ENCODE peak calls at places on chromosomes 4 and X, in nine cellular contexts. One of them, this sample, is unnamed.

GRCh38 chr4:181140037-181140603 is 1103.1 kb upstream of the TENM3 start:
- DNase-seq in Ammon's horn: no peak
- DNase-seq in posterior cingulate gyrus: no peak
- DNase-seq in GM12865: no peak
- DNase-seq in tibial artery: no peak
- DNase-seq in AG08396: no peak
- DNase-seq in activated CD4-positive, alpha-beta T cell treated with anti-CD3 and anti-CD28 coated beads for 24 hours: no peak
- DNase-seq in astrocyte of the cerebellum: peak
- DNase-seq in naive thymus-derived CD8-positive, alpha-beta T cell: no peak
- DNase-seq in this sample: no peak

GRCh38 chr4:66906314-66906713 is 639.0 kb downstream of the CENPC start:
- DNase-seq in AG08396: no peak
- DNase-seq in activated CD4-positive, alpha-beta T cell treated with anti-CD3 and anti-CD28 coated beads for 24 hours: no peak
- DNase-seq in Ammon's horn: no peak
- DNase-seq in tibial artery: no peak
- DNase-seq in GM12865: no peak
- DNase-seq in posterior cingulate gyrus: no peak
- DNase-seq in astrocyte of the cerebellum: no peak
- DNase-seq in naive thymus-derived CD8-positive, alpha-beta T cell: no peak
- DNase-seq in this sample: no peak

GRCh38 chr4:26020083-26020668 is 106.2 kb downstream of the SMIM20 start:
- DNase-seq in Ammon's horn: no peak
- DNase-seq in naive thymus-derived CD8-positive, alpha-beta T cell: no peak
- DNase-seq in GM12865: no peak
- DNase-seq in AG08396: no peak
- DNase-seq in astrocyte of the cerebellum: no peak
- DNase-seq in posterior cingulate gyrus: no peak
- DNase-seq in tibial artery: no peak
- DNase-seq in activated CD4-positive, alpha-beta T cell treated with anti-CD3 and anti-CD28 coated beads for 24 hours: no peak
- DNase-seq in this sample: no peak

GRCh38 chrX:10582945-10583344 is 37.4 kb downstream of the MID1 start:
- DNase-seq in posterior cingulate gyrus: no peak
- DNase-seq in naive thymus-derived CD8-positive, alpha-beta T cell: no peak
- DNase-seq in Ammon's horn: no peak
- DNase-seq in GM12865: no peak
- DNase-seq in tibial artery: no peak
- DNase-seq in AG08396: peak
- DNase-seq in astrocyte of the cerebellum: no peak
- DNase-seq in activated CD4-positive, alpha-beta T cell treated with anti-CD3 and anti-CD28 coated beads for 24 hours: no peak
- DNase-seq in this sample: no peak

GRCh38 chr4:164383187-164384181 is 370.4 kb upstream of the SMIM31 start:
- DNase-seq in activated CD4-positive, alpha-beta T cell treated with anti-CD3 and anti-CD28 coated beads for 24 hours: no peak
- DNase-seq in GM12865: no peak
- DNase-seq in tibial artery: peak
- DNase-seq in posterior cingulate gyrus: peak
- DNase-seq in astrocyte of the cerebellum: peak
- DNase-seq in naive thymus-derived CD8-positive, alpha-beta T cell: no peak
- DNase-seq in Ammon's horn: peak
- DNase-seq in AG08396: no peak
- DNase-seq in this sample: no peak

GRCh38 chrX:40299502-40300118 is 201.9 kb upstream of the BCOR start:
- DNase-seq in Ammon's horn: no peak
- DNase-seq in astrocyte of the cerebellum: no peak
- DNase-seq in activated CD4-positive, alpha-beta T cell treated with anti-CD3 and anti-CD28 coated beads for 24 hours: no peak
- DNase-seq in naive thymus-derived CD8-positive, alpha-beta T cell: no peak
- DNase-seq in GM12865: peak
- DNase-seq in AG08396: no peak
- DNase-seq in tibial artery: no peak
- DNase-seq in posterior cingulate gyrus: no peak
- DNase-seq in this sample: no peak

GRCh38 chrX:48721916-48722315 is 25.4 kb downstream of the SUV39H1 start:
- DNase-seq in Ammon's horn: no peak
- DNase-seq in tibial artery: no peak
- DNase-seq in AG08396: no peak
- DNase-seq in naive thymus-derived CD8-positive, alpha-beta T cell: no peak
- DNase-seq in GM12865: no peak
- DNase-seq in astrocyte of the cerebellum: no peak
- DNase-seq in posterior cingulate gyrus: no peak
- DNase-seq in activated CD4-positive, alpha-beta T cell treated with anti-CD3 and anti-CD28 coated beads for 24 hours: no peak
- DNase-seq in this sample: no peak

GRCh38 chr4:99998062-99998880 is 48.2 kb upstream of the H2AZ1 start:
- DNase-seq in naive thymus-derived CD8-positive, alpha-beta T cell: no peak
- DNase-seq in GM12865: peak
- DNase-seq in AG08396: peak
- DNase-seq in astrocyte of the cerebellum: peak
- DNase-seq in Ammon's horn: peak
- DNase-seq in posterior cingulate gyrus: no peak
- DNase-seq in activated CD4-positive, alpha-beta T cell treated with anti-CD3 and anti-CD28 coated beads for 24 hours: no peak
- DNase-seq in tibial artery: no peak
- DNase-seq in this sample: peak

GRCh38 chrX:110394653-110395052 is 36.0 kb downstream of the RTL9 start:
- DNase-seq in posterior cingulate gyrus: no peak
- DNase-seq in tibial artery: no peak
- DNase-seq in Ammon's horn: no peak
- DNase-seq in naive thymus-derived CD8-positive, alpha-beta T cell: no peak
- DNase-seq in GM12865: no peak
- DNase-seq in AG08396: no peak
- DNase-seq in activated CD4-positive, alpha-beta T cell treated with anti-CD3 and anti-CD28 coated beads for 24 hours: no peak
- DNase-seq in astrocyte of the cerebellum: no peak
- DNase-seq in this sample: no peak

GRCh38 chrX:119647552-119648420 is 41.6 kb upstream of the NKRF start:
- DNase-seq in posterior cingulate gyrus: no peak
- DNase-seq in tibial artery: no peak
- DNase-seq in AG08396: no peak
- DNase-seq in astrocyte of the cerebellum: no peak
- DNase-seq in GM12865: peak
- DNase-seq in naive thymus-derived CD8-positive, alpha-beta T cell: no peak
- DNase-seq in Ammon's horn: no peak
- DNase-seq in activated CD4-positive, alpha-beta T cell treated with anti-CD3 and anti-CD28 coated beads for 24 hours: peak
- DNase-seq in this sample: no peak

GRCh38 chrX:110178179-110178865 is 139.6 kb downstream of the AMMECR1 start:
- DNase-seq in Ammon's horn: no peak
- DNase-seq in GM12865: no peak
- DNase-seq in activated CD4-positive, alpha-beta T cell treated with anti-CD3 and anti-CD28 coated beads for 24 hours: no peak
- DNase-seq in posterior cingulate gyrus: no peak
- DNase-seq in AG08396: no peak
- DNase-seq in tibial artery: no peak
- DNase-seq in astrocyte of the cerebellum: no peak
- DNase-seq in naive thymus-derived CD8-positive, alpha-beta T cell: no peak
- DNase-seq in this sample: no peak

GRCh38 chr4:52932586-52933482 is 70.7 kb downstream of the RASL11B start:
- DNase-seq in AG08396: no peak
- DNase-seq in tibial artery: no peak
- DNase-seq in activated CD4-positive, alpha-beta T cell treated with anti-CD3 and anti-CD28 coated beads for 24 hours: no peak
- DNase-seq in astrocyte of the cerebellum: no peak
- DNase-seq in posterior cingulate gyrus: no peak
- DNase-seq in Ammon's horn: no peak
- DNase-seq in GM12865: no peak
- DNase-seq in naive thymus-derived CD8-positive, alpha-beta T cell: no peak
- DNase-seq in this sample: no peak

GRCh38 chr4:61872983-61873382 is 672.9 kb downstream of the ADGRL3 start:
- DNase-seq in tibial artery: no peak
- DNase-seq in AG08396: no peak
- DNase-seq in activated CD4-positive, alpha-beta T cell treated with anti-CD3 and anti-CD28 coated beads for 24 hours: no peak
- DNase-seq in posterior cingulate gyrus: no peak
- DNase-seq in astrocyte of the cerebellum: no peak
- DNase-seq in naive thymus-derived CD8-positive, alpha-beta T cell: no peak
- DNase-seq in GM12865: no peak
- DNase-seq in Ammon's horn: no peak
- DNase-seq in this sample: no peak